ENCODE peak calls at places on chromosomes 3 and 15, in seven cellular contexts. K is psoas muscle, T is fibroblast of lung, A is ovary, M is tibial nerve, V is endothelial cell of umbilical vein, X is heart left ventricle. I is an unnamed sample.

GRCh38 chr3:64992462-64993285 is 304.9 kb upstream of the ADAMTS9 start:
- DNase-seq in V (no peak), M (no peak), X (no peak), A (peak), T (no peak), K (no peak), I (no peak)

GRCh38 chr3:139797724-139798343 is 120.1 kb upstream of the NMNAT3 start:
- DNase-seq in M (no peak), T (peak), A (peak), K (no peak), X (no peak), V (no peak), I (no peak)

GRCh38 chr3:28188686-28189085 is 52.7 kb upstream of the CMC1 start:
- DNase-seq in K (no peak), V (no peak), X (no peak), A (no peak), T (no peak), M (no peak), I (no peak)

GRCh38 chr3:155065537-155065936 is 14.6 kb upstream of the MME start:
- DNase-seq in K (no peak), X (no peak), A (no peak), T (peak), M (no peak), V (peak), I (no peak)

GRCh38 chr3:142279965-142280590 is 54.7 kb upstream of the GK5 start:
- DNase-seq in V (peak), K (no peak), X (no peak), M (peak), T (peak), A (peak), I (no peak)

GRCh38 chr15:73751896-73752816 is 995 bp downstream of the INSYN1 start:
- DNase-seq in V (no peak), K (no peak), A (peak), X (peak), T (peak), M (no peak), I (no peak)

GRCh38 chr3:141421639-141422319 is 53.5 kb downstream of the ZBTB38 start:
- DNase-seq in T (peak), V (no peak), M (no peak), K (no peak), X (no peak), A (no peak), I (no peak)

GRCh38 chr3:18445421-18446066 is 20.4 kb upstream of the SATB1 start:
- DNase-seq in A (peak), T (no peak), K (no peak), X (peak), V (no peak), M (no peak), I (peak)

GRCh38 chr15:45425135-45425534 is 46.8 kb upstream of the GATM start:
- DNase-seq in X (no peak), M (no peak), A (no peak), V (peak), K (no peak), T (peak), I (no peak)

GRCh38 chr3:171553085-171553484 is 92.9 kb upstream of the TNIK start:
- DNase-seq in V (no peak), X (no peak), K (no peak), A (no peak), T (no peak), M (no peak), I (no peak)

GRCh38 chr3:149572796-149573414 is 84.9 kb downstream of the WWTR1 start:
- DNase-seq in X (no peak), V (peak), T (peak), K (no peak), A (no peak), M (no peak), I (no peak)

GRCh38 chr3:31105438-31106077 is 211.1 kb upstream of the GADL1 start:
- DNase-seq in A (no peak), X (no peak), M (no peak), T (peak), K (no peak), V (peak), I (no peak)

GRCh38 chr3:150611666-150612065 is 8.5 kb downstream of the SELENOT start:
- DNase-seq in A (no peak), V (no peak), K (no peak), X (no peak), T (no peak), M (no peak), I (no peak)

GRCh38 chr15:56327721-56328502 is 37.3 kb upstream of the TEX9 start:
- DNase-seq in M (no peak), T (peak), A (no peak), V (no peak), K (no peak), X (no peak), I (no peak)

GRCh38 chr3:19645093-19645492 is 288.9 kb downstream of the EFHB start:
- DNase-seq in A (no peak), X (no peak), V (no peak), K (no peak), T (peak), M (no peak), I (no peak)

GRCh38 chr3:14144423-14145075 is 19.7 kb downstream of the TMEM43 start:
- DNase-seq in M (peak), A (peak), T (peak), V (peak), K (no peak), X (no peak), I (no peak)

GRCh38 chr15:60735559-60736047 is 256.7 kb upstream of the ICE2 start:
- DNase-seq in A (no peak), K (no peak), M (no peak), X (no peak), T (no peak), V (no peak), I (no peak)

GRCh38 chr15:78855746-78856145 is 16.9 kb upstream of the MORF4L1 start:
- DNase-seq in M (no peak), T (peak), X (no peak), A (no peak), K (no peak), V (no peak), I (no peak)

GRCh38 chr3:194058189-194058571 is 77.8 kb upstream of the HES1 start:
- DNase-seq in V (peak), M (peak), T (peak), K (peak), X (peak), A (peak), I (no peak)

GRCh38 chr3:32143849-32144757 is 37.7 kb downstream of the GPD1L start:
- DNase-seq in V (peak), M (peak), T (peak), K (no peak), A (peak), X (no peak), I (peak)

GRCh38 chr3:197737319-197737649 is 580 bp upstream of the RUBCN start:
- DNase-seq in V (no peak), M (no peak), X (no peak), K (no peak), A (no peak), T (no peak), I (no peak)

GRCh38 chr15:43769584-43770228 is 7.1 kb downstream of the ELL3 start:
- DNase-seq in M (no peak), T (peak), A (peak), V (peak), X (no peak), K (no peak), I (no peak)

GRCh38 chr15:77507151-77507847 is 86.6 kb downstream of the HMG20A start:
- DNase-seq in K (peak), V (peak), A (peak), X (peak), M (peak), T (peak), I (no peak)

GRCh38 chr15:76823903-76824302 is 81.2 kb downstream of the SCAPER start:
- DNase-seq in A (no peak), T (peak), V (no peak), K (no peak), X (no peak), M (no peak), I (no peak)

GRCh38 chr3:9550999-9551398 is 2.6 kb downstream of the LHFPL4 start:
- DNase-seq in T (no peak), K (no peak), A (no peak), M (no peak), V (no peak), X (no peak), I (no peak)

GRCh38 chr3:38008191-38008701 is 17.7 kb downstream of the VILL start:
- DNase-seq in K (peak), M (no peak), A (no peak), V (no peak), X (peak), T (no peak), I (no peak)

GRCh38 chr3:14410501-14411165 is 8.2 kb downstream of the SLC6A6 start:
- DNase-seq in V (peak), K (no peak), A (no peak), X (no peak), M (no peak), T (peak), I (no peak)

GRCh38 chr15:91469627-91470567 is 369.8 kb downstream of the SV2B start:
- DNase-seq in T (no peak), A (no peak), V (no peak), K (no peak), M (no peak), X (no peak), I (no peak)

GRCh38 chr3:102037209-102037608 is 187.9 kb downstream of the NFKBIZ start:
- DNase-seq in X (no peak), T (peak), M (no peak), K (no peak), A (no peak), V (no peak), I (no peak)

GRCh38 chr3:151631946-151632345 is 101.8 kb upstream of the AADACL2 start:
- DNase-seq in A (no peak), X (no peak), M (no peak), V (no peak), T (no peak), K (no peak), I (no peak)

GRCh38 chr3:184777566-184778356 is 34.2 kb upstream of the VPS8 start:
- DNase-seq in A (peak), T (peak), K (peak), V (peak), X (peak), M (peak), I (no peak)
- H3K27ac ChIP-seq in A (no peak), T (no peak), K (no peak), V (no peak), X (no peak), M (no peak), I (no peak)

GRCh38 chr15:71252036-71252898 is 137.0 kb downstream of the THSD4 start:
- DNase-seq in A (no peak), M (no peak), X (no peak), T (peak), K (no peak), V (peak), I (no peak)
- H3K27ac ChIP-seq in A (no peak), M (peak), X (peak), T (no peak), K (no peak), V (peak), I (peak)

DNA sequence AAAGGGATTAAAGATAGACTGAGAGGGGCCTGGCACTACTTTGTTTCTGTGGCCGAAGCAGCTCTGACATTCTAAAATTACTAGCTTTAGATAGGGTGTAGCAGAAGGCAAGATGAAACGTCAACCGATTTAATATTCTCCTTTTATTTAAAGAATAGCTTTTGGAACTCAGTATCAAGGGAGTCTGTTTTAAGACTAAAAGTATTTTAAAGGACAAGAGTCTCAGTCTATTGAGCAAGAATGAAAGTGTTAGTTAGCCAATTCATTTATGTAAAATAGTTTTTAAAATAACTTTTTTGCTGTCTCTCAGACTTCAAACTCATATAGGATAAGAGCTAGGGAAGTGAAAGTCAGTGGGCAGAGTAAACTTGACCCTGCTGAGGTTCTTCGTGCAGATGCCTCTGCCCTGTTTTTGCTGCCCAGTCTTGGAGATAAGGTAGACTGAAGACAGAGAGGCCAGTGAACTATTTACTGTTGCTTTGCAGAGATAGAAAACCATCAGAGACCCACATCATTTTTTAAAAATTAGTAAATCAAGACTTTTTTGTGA is 1090.9 kb downstream of the ROBO2 start:
- DNase-seq in T (no peak), K (no peak), V (no peak), M (no peak), X (no peak), A (no peak), I (no peak)
- H3K27ac ChIP-seq in T (no peak), K (no peak), V (no peak), M (no peak), X (no peak), A (no peak), I (no peak)

GRCh38 chr3:46960081-46960701 is 16.4 kb downstream of the CCDC12 start:
- DNase-seq in A (peak), V (peak), M (no peak), X (peak), K (no peak), T (peak), I (no peak)

GRCh38 chr3:46960801-46961200 is 15.7 kb downstream of the CCDC12 start:
- DNase-seq in A (no peak), T (no peak), K (no peak), X (peak), M (no peak), V (no peak), I (no peak)

GRCh38 chr3:46965151-46965550 is 11.4 kb downstream of the CCDC12 start:
- DNase-seq in T (no peak), X (peak), M (no peak), K (no peak), V (no peak), A (no peak), I (no peak)

GRCh38 chr3:46962427-46962826 is 14.1 kb downstream of the CCDC12 start:
- DNase-seq in X (no peak), T (no peak), V (no peak), A (no peak), M (no peak), K (no peak), I (no peak)

GRCh38 chr3:46962990-46963389 is 13.6 kb downstream of the CCDC12 start:
- DNase-seq in M (no peak), A (no peak), X (no peak), K (no peak), V (no peak), T (no peak), I (no peak)
- H3K27ac ChIP-seq in M (no peak), A (no peak), X (no peak), K (no peak), V (no peak), T (no peak), I (no peak)

DNA sequence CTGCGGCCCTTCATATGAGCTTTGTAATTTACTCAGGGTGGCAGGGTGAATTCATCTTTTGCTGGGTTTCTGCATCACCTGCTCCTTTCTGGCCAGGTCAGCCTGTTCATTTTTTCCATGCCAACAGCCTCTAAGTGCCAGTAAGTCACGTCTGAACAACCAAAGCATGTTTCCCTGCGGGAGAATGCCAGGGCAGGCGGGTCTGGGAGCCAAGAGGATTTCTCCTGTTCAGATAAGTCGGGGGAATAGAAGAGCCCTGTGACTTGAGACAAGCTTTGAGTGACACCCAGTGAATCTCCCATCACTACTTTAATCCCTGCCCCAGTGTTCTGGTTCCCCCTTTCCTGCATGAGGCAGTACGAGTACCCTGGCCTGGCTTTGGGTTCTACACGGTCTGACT is 153.1 kb downstream of the PGPEP1L start:
- DNase-seq in V (no peak), A (no peak), M (no peak), T (no peak), K (no peak), X (no peak), I (no peak)
- H3K27ac ChIP-seq in V (no peak), A (no peak), M (no peak), T (no peak), K (peak), X (peak), I (no peak)

GRCh38 chr3:163476179-163476578 is 1602.1 kb downstream of the SI start:
- DNase-seq in V (no peak), T (no peak), M (no peak), X (no peak), A (no peak), K (no peak), I (no peak)
- H3K27ac ChIP-seq in V (no peak), T (no peak), M (no peak), X (no peak), A (no peak), K (no peak), I (no peak)

GRCh38 chr3:73069775-73070444 is 8.5 kb downstream of the EBLN2 start:
- DNase-seq in T (no peak), X (no peak), V (no peak), K (no peak), M (no peak), A (no peak), I (no peak)
- H3K27ac ChIP-seq in T (no peak), X (peak), V (no peak), K (no peak), M (no peak), A (no peak), I (no peak)

GRCh38 chr3:45604596-45604995 is 10.0 kb downstream of the LIMD1 start:
- DNase-seq in X (no peak), M (no peak), A (no peak), K (no peak), T (no peak), V (no peak), I (no peak)

GRCh38 chr3:45605569-45605968 is 11.0 kb downstream of the LIMD1 start:
- DNase-seq in A (no peak), T (peak), M (no peak), K (no peak), V (no peak), X (no peak), I (no peak)

GRCh38 chr3:45604066-45604465 is 9.5 kb downstream of the LIMD1 start:
- DNase-seq in K (no peak), A (no peak), V (no peak), X (no peak), M (no peak), T (no peak), I (no peak)

GRCh38 chr3:45606003-45606402 is 11.5 kb downstream of the LIMD1 start:
- DNase-seq in V (no peak), M (no peak), T (no peak), A (no peak), X (no peak), K (no peak), I (no peak)

GRCh38 chr3:45604999-45605398 is 10.4 kb downstream of the LIMD1 start:
- DNase-seq in K (no peak), A (no peak), X (no peak), T (no peak), V (no peak), M (no peak), I (no peak)
- H3K27ac ChIP-seq in K (peak), A (no peak), X (peak), T (no peak), V (no peak), M (no peak), I (no peak)

DNA sequence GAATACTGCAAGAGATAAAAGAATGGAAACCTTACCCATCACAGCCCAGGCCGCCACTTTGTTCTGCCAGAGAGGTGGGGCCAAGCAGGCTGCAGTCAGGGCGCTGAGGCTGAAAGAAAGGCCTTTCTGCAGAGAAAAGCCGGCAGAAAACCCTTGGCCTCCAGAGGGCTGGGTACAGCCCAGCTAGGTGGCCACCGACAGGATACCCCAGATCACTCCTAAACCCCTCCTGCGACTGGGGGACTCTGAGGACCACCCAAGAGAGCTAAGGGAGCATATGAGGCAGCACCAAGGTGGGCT is 69.3 kb downstream of the SMAD6 start:
- DNase-seq in A (no peak), M (no peak), T (no peak), V (no peak), X (no peak), K (peak), I (no peak)
- H3K27ac ChIP-seq in A (peak), M (no peak), T (no peak), V (no peak), X (no peak), K (no peak), I (no peak)

DNA sequence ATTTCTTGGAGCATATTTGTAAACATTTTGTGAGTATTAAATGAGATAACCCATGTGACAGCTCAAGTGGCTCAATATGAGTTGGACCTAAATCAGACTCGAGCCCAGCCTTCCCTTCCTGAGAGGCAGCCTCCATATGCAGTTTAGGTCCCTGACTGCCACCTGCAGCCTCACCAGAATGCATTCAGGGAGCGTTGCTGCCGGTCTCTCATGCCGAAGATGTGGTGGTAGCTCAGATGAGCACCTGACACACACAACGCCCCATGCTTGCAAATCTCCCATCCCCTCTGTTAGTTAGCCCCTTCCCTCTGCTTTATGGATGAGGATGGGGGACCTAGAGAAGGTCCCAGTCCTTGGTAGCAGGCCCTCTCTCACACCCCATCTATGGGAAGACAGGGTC is 9.2 kb downstream of the ST6GAL1 start:
- DNase-seq in X (no peak), T (no peak), K (no peak), M (no peak), A (no peak), V (no peak), I (no peak)
- H3K27ac ChIP-seq in X (peak), T (no peak), K (peak), M (no peak), A (no peak), V (no peak), I (no peak)